ENCODE peak calls at places on chromosomes 13 and 19, in seven cellular contexts. One of them, this sample, is unnamed.

GRCh38 chr19:14149509-14149994 is 13.2 kb upstream of the ASF1B start:
- DNase-seq in trophoblast cell: no peak
- DNase-seq in mesenchymal stem cell: no peak
- DNase-seq in neuronal stem cell: no peak
- DNase-seq in H9: no peak
- DNase-seq in IMR-90: no peak
- DNase-seq in H1: no peak
- DNase-seq in this sample: no peak

GRCh38 chr19:40721140-40721486 is 4.2 kb downstream of the ITPKC start:
- DNase-seq in trophoblast cell: no peak
- DNase-seq in mesenchymal stem cell: no peak
- DNase-seq in neuronal stem cell: no peak
- DNase-seq in H9: no peak
- DNase-seq in IMR-90: no peak
- DNase-seq in H1: no peak
- DNase-seq in this sample: no peak

GRCh38 chr19:35495107-35496064 is 5.1 kb upstream of the KRTDAP start:
- DNase-seq in trophoblast cell: peak
- DNase-seq in mesenchymal stem cell: peak
- DNase-seq in neuronal stem cell: peak
- DNase-seq in H9: peak
- DNase-seq in IMR-90: peak
- DNase-seq in H1: no peak
- DNase-seq in this sample: peak

GRCh38 chr19:43905897-43906296 is 29.2 kb downstream of the ZNF45 start:
- DNase-seq in trophoblast cell: no peak
- DNase-seq in mesenchymal stem cell: no peak
- DNase-seq in neuronal stem cell: no peak
- DNase-seq in H9: no peak
- DNase-seq in IMR-90: no peak
- DNase-seq in H1: no peak
- DNase-seq in this sample: no peak

GRCh38 chr19:18225702-18226468 is at the start of gene PDE4C:
- DNase-seq in trophoblast cell: no peak
- DNase-seq in mesenchymal stem cell: peak
- DNase-seq in neuronal stem cell: no peak
- DNase-seq in H9: peak
- DNase-seq in IMR-90: no peak
- DNase-seq in H1: no peak
- DNase-seq in this sample: no peak

GRCh38 chr19:33569822-33570221 is 48.2 kb upstream of the PEPD start:
- DNase-seq in trophoblast cell: peak
- DNase-seq in mesenchymal stem cell: no peak
- DNase-seq in neuronal stem cell: peak
- DNase-seq in H9: no peak
- DNase-seq in IMR-90: no peak
- DNase-seq in H1: no peak
- DNase-seq in this sample: peak

GRCh38 chr19:1264801-1265610 is 4.1 kb upstream of the CIRBP start:
- DNase-seq in trophoblast cell: peak
- DNase-seq in mesenchymal stem cell: peak
- DNase-seq in neuronal stem cell: no peak
- DNase-seq in H9: peak
- DNase-seq in IMR-90: peak
- DNase-seq in H1: no peak
- DNase-seq in this sample: peak

GRCh38 chr19:2574478-2574931 is 98.6 kb downstream of the GADD45B start:
- DNase-seq in trophoblast cell: no peak
- DNase-seq in mesenchymal stem cell: no peak
- DNase-seq in neuronal stem cell: no peak
- DNase-seq in H9: no peak
- DNase-seq in IMR-90: no peak
- DNase-seq in H1: no peak
- DNase-seq in this sample: no peak

GRCh38 chr19:34253711-34254551 is 423 bp upstream of the GARRE1 start:
- DNase-seq in trophoblast cell: peak
- DNase-seq in mesenchymal stem cell: peak
- DNase-seq in neuronal stem cell: peak
- DNase-seq in H9: peak
- DNase-seq in IMR-90: peak
- DNase-seq in H1: peak
- DNase-seq in this sample: peak

GRCh38 chr13:45861352-45861751 is 9.8 kb upstream of the SIAH3 start:
- DNase-seq in trophoblast cell: peak
- DNase-seq in mesenchymal stem cell: no peak
- DNase-seq in neuronal stem cell: no peak
- DNase-seq in H9: no peak
- DNase-seq in IMR-90: peak
- DNase-seq in H1: no peak
- DNase-seq in this sample: no peak

GRCh38 chr13:102879793-102880499 is 34.1 kb downstream of the ERCC5 start:
- DNase-seq in trophoblast cell: no peak
- DNase-seq in mesenchymal stem cell: no peak
- DNase-seq in neuronal stem cell: no peak
- DNase-seq in H9: no peak
- DNase-seq in IMR-90: no peak
- DNase-seq in H1: no peak
- DNase-seq in this sample: no peak

GRCh38 chr13:37595162-37595561 is 3.4 kb downstream of the POSTN start:
- DNase-seq in trophoblast cell: no peak
- DNase-seq in mesenchymal stem cell: peak
- DNase-seq in neuronal stem cell: no peak
- DNase-seq in H9: no peak
- DNase-seq in IMR-90: peak
- DNase-seq in H1: peak
- DNase-seq in this sample: no peak

GRCh38 chr13:98751397-98752110 is 918 bp downstream of the SLC15A1 start:
- DNase-seq in trophoblast cell: peak
- DNase-seq in mesenchymal stem cell: peak
- DNase-seq in neuronal stem cell: no peak
- DNase-seq in H9: peak
- DNase-seq in IMR-90: peak
- DNase-seq in H1: no peak
- DNase-seq in this sample: peak

GRCh38 chr13:20274466-20274865 is 42.3 kb upstream of the GJB6 start:
- DNase-seq in trophoblast cell: peak
- DNase-seq in mesenchymal stem cell: no peak
- DNase-seq in neuronal stem cell: no peak
- DNase-seq in H9: no peak
- DNase-seq in IMR-90: no peak
- DNase-seq in H1: no peak
- DNase-seq in this sample: no peak

GRCh38 chr13:41547253-41548000 is 90.1 kb downstream of the RGCC start:
- DNase-seq in trophoblast cell: no peak
- DNase-seq in mesenchymal stem cell: no peak
- DNase-seq in neuronal stem cell: no peak
- DNase-seq in H9: no peak
- DNase-seq in IMR-90: no peak
- DNase-seq in H1: no peak
- DNase-seq in this sample: no peak

GRCh38 chr13:37587236-37587635 is 11.3 kb downstream of the POSTN start:
- DNase-seq in trophoblast cell: no peak
- DNase-seq in mesenchymal stem cell: no peak
- DNase-seq in neuronal stem cell: no peak
- DNase-seq in H9: no peak
- DNase-seq in IMR-90: no peak
- DNase-seq in H1: no peak
- DNase-seq in this sample: no peak

GRCh38 chr13:113138792-113139551 is 16.4 kb downstream of the F10 start:
- DNase-seq in trophoblast cell: no peak
- DNase-seq in mesenchymal stem cell: no peak
- DNase-seq in neuronal stem cell: no peak
- DNase-seq in H9: peak
- DNase-seq in IMR-90: no peak
- DNase-seq in H1: no peak
- DNase-seq in this sample: no peak

GRCh38 chr13:44188257-44188656 is 185.4 kb upstream of the SERP2 start:
- DNase-seq in trophoblast cell: peak
- DNase-seq in mesenchymal stem cell: peak
- DNase-seq in neuronal stem cell: no peak
- DNase-seq in H9: no peak
- DNase-seq in IMR-90: peak
- DNase-seq in H1: no peak
- DNase-seq in this sample: peak

GRCh38 chr13:46982856-46983582 is 86.2 kb upstream of the HTR2A start:
- DNase-seq in trophoblast cell: no peak
- DNase-seq in mesenchymal stem cell: no peak
- DNase-seq in neuronal stem cell: no peak
- DNase-seq in H9: no peak
- DNase-seq in IMR-90: no peak
- DNase-seq in H1: no peak
- DNase-seq in this sample: no peak

GRCh38 chr13:54175470-54175869 is 1146.9 kb downstream of the OLFM4 start:
- DNase-seq in trophoblast cell: no peak
- DNase-seq in mesenchymal stem cell: no peak
- DNase-seq in neuronal stem cell: no peak
- DNase-seq in H9: no peak
- DNase-seq in IMR-90: no peak
- DNase-seq in H1: no peak
- DNase-seq in this sample: peak

GRCh38 chr13:60707878-60708277 is 310.9 kb downstream of the TDRD3 start:
- DNase-seq in trophoblast cell: peak
- DNase-seq in mesenchymal stem cell: no peak
- DNase-seq in neuronal stem cell: no peak
- DNase-seq in H9: no peak
- DNase-seq in IMR-90: no peak
- DNase-seq in H1: no peak
- DNase-seq in this sample: peak

GRCh38 chr13:100512422-100512821 is 76.2 kb downstream of the GGACT start:
- DNase-seq in trophoblast cell: peak
- DNase-seq in mesenchymal stem cell: peak
- DNase-seq in neuronal stem cell: no peak
- DNase-seq in H9: no peak
- DNase-seq in IMR-90: peak
- DNase-seq in H1: no peak
- DNase-seq in this sample: no peak

GRCh38 chr13:98174995-98175394 is 2.1 kb downstream of the RNF113B start:
- DNase-seq in trophoblast cell: peak
- DNase-seq in mesenchymal stem cell: peak
- DNase-seq in neuronal stem cell: no peak
- DNase-seq in H9: no peak
- DNase-seq in IMR-90: peak
- DNase-seq in H1: no peak
- DNase-seq in this sample: no peak

GRCh38 chr19:5072115-5072514 is 103.2 kb downstream of the KDM4B start:
- DNase-seq in trophoblast cell: no peak
- DNase-seq in mesenchymal stem cell: no peak
- DNase-seq in neuronal stem cell: no peak
- DNase-seq in H9: no peak
- DNase-seq in IMR-90: no peak
- DNase-seq in H1: no peak
- DNase-seq in this sample: no peak

GRCh38 chr13:30619731-30620130 is 2.0 kb downstream of the USPL1 start:
- DNase-seq in trophoblast cell: no peak
- DNase-seq in mesenchymal stem cell: peak
- DNase-seq in neuronal stem cell: no peak
- DNase-seq in H9: no peak
- DNase-seq in IMR-90: no peak
- DNase-seq in H1: no peak
- DNase-seq in this sample: no peak
- H3K23ac ChIP-seq in trophoblast cell: no peak
- H3K23ac ChIP-seq in mesenchymal stem cell: no peak
- H3K23ac ChIP-seq in neuronal stem cell: no peak
- H3K23ac ChIP-seq in H9: no peak
- H3K23ac ChIP-seq in IMR-90: peak
- H3K23ac ChIP-seq in H1: no peak
- H3K23ac ChIP-seq in this sample: no peak

GRCh38 chr13:109815651-109816050 is 29.3 kb upstream of the IRS2 start:
- DNase-seq in trophoblast cell: no peak
- DNase-seq in mesenchymal stem cell: no peak
- DNase-seq in neuronal stem cell: no peak
- DNase-seq in H9: no peak
- DNase-seq in IMR-90: no peak
- DNase-seq in H1: no peak
- DNase-seq in this sample: no peak
- H3K23ac ChIP-seq in trophoblast cell: no peak
- H3K23ac ChIP-seq in mesenchymal stem cell: no peak
- H3K23ac ChIP-seq in neuronal stem cell: no peak
- H3K23ac ChIP-seq in H9: no peak
- H3K23ac ChIP-seq in IMR-90: no peak
- H3K23ac ChIP-seq in H1: no peak
- H3K23ac ChIP-seq in this sample: no peak

GRCh38 chr19:32403291-32403995 is 2.1 kb upstream of the DPY19L3 start:
- DNase-seq in trophoblast cell: no peak
- DNase-seq in mesenchymal stem cell: no peak
- DNase-seq in neuronal stem cell: no peak
- DNase-seq in H9: no peak
- DNase-seq in IMR-90: no peak
- DNase-seq in H1: no peak
- DNase-seq in this sample: peak

GRCh38 chr19:32406161-32407003 is 812 bp downstream of the DPY19L3 start:
- DNase-seq in trophoblast cell: no peak
- DNase-seq in mesenchymal stem cell: peak
- DNase-seq in neuronal stem cell: no peak
- DNase-seq in H9: no peak
- DNase-seq in IMR-90: no peak
- DNase-seq in H1: no peak
- DNase-seq in this sample: no peak

GRCh38 chr19:32405431-32406160 is at the start of gene DPY19L3:
- DNase-seq in trophoblast cell: peak
- DNase-seq in mesenchymal stem cell: peak
- DNase-seq in neuronal stem cell: peak
- DNase-seq in H9: peak
- DNase-seq in IMR-90: peak
- DNase-seq in H1: peak
- DNase-seq in this sample: peak

GRCh38 chr19:32404213-32404938 is 1.2 kb upstream of the DPY19L3 start:
- DNase-seq in trophoblast cell: no peak
- DNase-seq in mesenchymal stem cell: peak
- DNase-seq in neuronal stem cell: peak
- DNase-seq in H9: peak
- DNase-seq in IMR-90: no peak
- DNase-seq in H1: no peak
- DNase-seq in this sample: peak

DNA sequence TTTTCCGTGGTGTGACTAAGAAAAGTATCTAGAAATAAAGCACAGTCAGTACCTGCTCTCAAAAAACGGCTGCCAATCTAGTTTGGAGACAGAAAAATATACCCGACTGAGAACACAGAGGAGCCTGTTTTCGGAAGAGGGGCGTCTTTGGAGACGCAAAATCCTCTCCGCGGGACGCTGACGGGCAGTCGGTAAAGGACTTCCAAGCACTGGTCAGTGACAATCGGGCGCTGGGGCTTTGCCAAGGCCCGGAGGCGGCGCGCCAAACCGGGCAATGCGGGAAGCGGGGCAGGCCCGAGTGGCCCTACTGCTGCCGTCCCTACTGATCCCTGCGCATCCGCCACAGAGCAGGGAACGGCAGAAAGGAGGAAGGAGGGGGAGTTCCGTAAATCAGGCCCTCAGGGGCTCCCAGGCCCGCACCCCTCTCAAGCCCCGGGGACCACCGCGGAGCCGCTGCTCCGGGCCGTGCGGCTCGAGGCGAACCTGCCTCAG is 585 bp upstream of the DPY19L3 start:
- DNase-seq in trophoblast cell: peak
- DNase-seq in mesenchymal stem cell: no peak
- DNase-seq in neuronal stem cell: no peak
- DNase-seq in H9: no peak
- DNase-seq in IMR-90: peak
- DNase-seq in H1: no peak
- DNase-seq in this sample: no peak
- H3K23ac ChIP-seq in trophoblast cell: no peak
- H3K23ac ChIP-seq in mesenchymal stem cell: no peak
- H3K23ac ChIP-seq in neuronal stem cell: peak
- H3K23ac ChIP-seq in H9: no peak
- H3K23ac ChIP-seq in IMR-90: peak
- H3K23ac ChIP-seq in H1: no peak
- H3K23ac ChIP-seq in this sample: peak

GRCh38 chr19:45962021-45962420 is 11.6 kb downstream of the NOVA2 start:
- DNase-seq in trophoblast cell: no peak
- DNase-seq in mesenchymal stem cell: no peak
- DNase-seq in neuronal stem cell: no peak
- DNase-seq in H9: no peak
- DNase-seq in IMR-90: no peak
- DNase-seq in H1: no peak
- DNase-seq in this sample: no peak
- H3K23ac ChIP-seq in trophoblast cell: no peak
- H3K23ac ChIP-seq in mesenchymal stem cell: no peak
- H3K23ac ChIP-seq in neuronal stem cell: peak
- H3K23ac ChIP-seq in H9: no peak
- H3K23ac ChIP-seq in IMR-90: no peak
- H3K23ac ChIP-seq in H1: no peak
- H3K23ac ChIP-seq in this sample: no peak